ENCODE peak calls at places on chromosomes 2 and 18, in eight cellular contexts. M, R, Q, T, D, P, X and E are unnamed samples.
A peak's percentile ranks its signal among the peaks of the same experiment; 100 is the strongest.

GRCh38 chr2:30580394-30580793 is 133.3 kb downstream of the LCLAT1 start:
- DNase-seq in R (no peak), Q (no peak), P (no peak), M (no peak), D (no peak), T (no peak), X (no peak), E (no peak)

GRCh38 chr2:71860381-71860926 is 287.2 kb downstream of the CYP26B1 start:
- DNase-seq in P (no peak), T (no peak), Q (no peak), D (no peak), M (no peak), X (no peak), R (no peak), E (no peak)

GRCh38 chr2:171564463-171564862 is 42.2 kb downstream of the CYBRD1 start:
- DNase-seq in M (no peak), X (no peak), Q (no peak), T (no peak), P (no peak), R (peak; percentile 39), D (no peak), E (no peak)

GRCh38 chr18:62543021-62543420 is 20.2 kb downstream of the ZCCHC2 start:
- DNase-seq in D (no peak), X (no peak), P (no peak), Q (no peak), T (no peak), R (no peak), M (no peak), E (no peak)

GRCh38 chr2:240987588-240987987 is 10.8 kb upstream of the SNED1 start:
- DNase-seq in M (peak; percentile 19), X (peak; percentile 65), P (peak; percentile 11), R (no peak), T (no peak), D (peak; percentile 12), Q (no peak), E (peak; percentile 25)

GRCh38 chr2:57880967-57881366 is 165.6 kb upstream of the VRK2 start:
- DNase-seq in M (no peak), R (no peak), D (peak; percentile 67), T (no peak), Q (no peak), P (no peak), X (no peak), E (no peak)

GRCh38 chr18:47953471-47953931 is 23.0 kb upstream of the SMAD2 start:
- DNase-seq in M (no peak), R (no peak), Q (peak; percentile 22), D (peak; percentile 52), X (no peak), T (peak; percentile 32), P (no peak), E (peak; percentile 36)

GRCh38 chr18:1499265-1499664 is 594.6 kb downstream of the ADCYAP1 start:
- DNase-seq in M (no peak), Q (no peak), X (no peak), R (no peak), T (no peak), D (no peak), P (no peak), E (no peak)

GRCh38 chr2:113965644-113966043 is 75.8 kb downstream of the ACTR3 start:
- DNase-seq in D (no peak), P (no peak), M (no peak), T (no peak), X (no peak), R (peak; percentile 44), Q (peak; percentile 46), E (no peak)

GRCh38 chr2:217510790-217511291 is 492.0 kb downstream of the TNS1 start:
- DNase-seq in X (no peak), R (peak; percentile 93), M (peak; percentile 78), Q (peak; percentile 87), D (peak; percentile 66), P (peak; percentile 47), T (peak; percentile 62), E (peak; percentile 66)

GRCh38 chr2:141464995-141465394 is 665.8 kb downstream of the LRP1B start:
- DNase-seq in X (no peak), D (no peak), P (no peak), M (no peak), T (no peak), R (no peak), Q (no peak), E (no peak)

GRCh38 chr2:40606862-40607261 is 155.0 kb upstream of the SLC8A1 start:
- DNase-seq in R (peak; percentile 5), Q (no peak), P (no peak), T (no peak), X (no peak), D (no peak), M (no peak), E (no peak)

GRCh38 chr18:2380101-2380500 is 191.2 kb downstream of the METTL4 start:
- DNase-seq in Q (no peak), M (no peak), D (no peak), X (no peak), T (no peak), R (no peak), P (no peak), E (no peak)

DNA sequence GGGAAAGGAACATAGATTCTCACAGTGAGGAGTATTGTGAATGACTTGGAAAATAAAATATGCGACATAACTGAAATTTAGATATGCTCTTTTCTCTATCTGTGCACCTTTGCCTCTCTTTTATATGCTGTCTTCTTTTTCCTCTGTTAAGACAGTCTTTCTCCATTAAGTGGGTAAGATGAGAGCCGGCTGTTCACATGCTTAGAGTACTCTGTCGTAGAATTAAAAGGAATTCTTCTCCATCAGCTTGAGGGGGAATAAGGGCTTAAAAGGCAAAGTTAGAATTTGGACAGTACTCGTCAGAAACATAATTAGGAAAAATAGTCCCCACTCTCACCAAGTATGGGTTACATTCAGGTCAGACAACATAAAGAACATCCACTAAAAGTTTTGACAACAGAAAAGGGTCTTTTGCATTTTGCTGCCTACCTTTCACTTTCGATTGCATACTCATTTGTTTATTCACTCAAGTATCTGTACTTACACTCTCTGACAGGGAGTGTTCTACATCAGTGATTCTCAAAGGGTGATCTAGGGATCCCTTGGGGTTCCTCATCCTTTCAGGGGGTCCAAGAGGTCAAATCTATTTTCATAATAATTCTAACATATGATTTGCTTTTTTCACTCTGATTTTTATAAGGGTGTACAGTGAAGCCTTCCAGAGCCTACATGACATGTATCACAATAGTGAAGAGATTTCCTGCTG is 48.0 kb downstream of the ARHGAP15 start:
- DNase-seq in X (no peak), R (no peak), Q (no peak), D (no peak), P (no peak), T (no peak), M (no peak), E (no peak)
- H3K4me3 ChIP-seq in X (peak overlapping the region; percentile 11), R (peak overlapping the region; percentile 41), Q (no peak overlapping the region), D (no peak overlapping the region), P (peak overlapping the region; percentile 29), T (no peak overlapping the region), M (no peak overlapping the region), E (no peak overlapping the region)

GRCh38 chr2:166230724-166231070 is 102.9 kb upstream of the SCN1A start:
- DNase-seq in X (no peak), Q (no peak), T (no peak), P (no peak), R (no peak), M (no peak), D (no peak), E (no peak)

GRCh38 chr2:166229678-166230023 is 101.8 kb upstream of the SCN1A start:
- DNase-seq in R (no peak), P (no peak), X (no peak), M (no peak), D (no peak), T (no peak), Q (no peak), E (no peak)

GRCh38 chr2:166230024-166230723 is 102.4 kb upstream of the SCN1A start:
- DNase-seq in M (no peak), R (peak; percentile 70), T (no peak), X (no peak), D (no peak), Q (no peak), P (no peak), E (no peak)

GRCh38 chr2:166234112-166234846 is 106.5 kb upstream of the SCN1A start:
- DNase-seq in P (no peak), T (no peak), D (no peak), M (no peak), R (peak; percentile 80), X (no peak), Q (no peak), E (no peak)

DNA sequence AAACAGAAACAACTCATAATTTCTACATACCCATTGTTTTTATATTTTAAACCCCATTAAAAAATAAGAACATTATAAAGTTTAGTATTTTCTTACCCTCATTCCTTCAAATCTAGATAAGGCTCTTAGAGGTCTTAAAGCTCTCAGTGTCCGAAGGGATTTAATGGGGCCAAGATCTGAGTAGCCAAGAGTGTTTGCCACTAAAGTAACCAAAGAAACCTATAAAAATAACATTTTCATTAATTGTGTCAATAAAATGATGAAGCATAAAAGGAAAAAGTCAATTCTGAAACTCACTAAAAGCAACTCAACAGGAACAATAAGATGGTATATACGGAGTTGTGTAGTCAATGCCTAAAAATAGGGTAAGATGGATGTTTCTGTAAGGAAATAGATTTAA is 105.4 kb upstream of the SCN1A start:
- DNase-seq in D (no peak), R (no peak), M (no peak), T (no peak), Q (no peak), X (no peak), P (no peak), E (no peak)
- TF ChIP-seq POLR2A in D (no peak), R (no peak), M (no peak), T (no peak), Q (no peak), X (no peak), P (no peak), E (no peak)

DNA sequence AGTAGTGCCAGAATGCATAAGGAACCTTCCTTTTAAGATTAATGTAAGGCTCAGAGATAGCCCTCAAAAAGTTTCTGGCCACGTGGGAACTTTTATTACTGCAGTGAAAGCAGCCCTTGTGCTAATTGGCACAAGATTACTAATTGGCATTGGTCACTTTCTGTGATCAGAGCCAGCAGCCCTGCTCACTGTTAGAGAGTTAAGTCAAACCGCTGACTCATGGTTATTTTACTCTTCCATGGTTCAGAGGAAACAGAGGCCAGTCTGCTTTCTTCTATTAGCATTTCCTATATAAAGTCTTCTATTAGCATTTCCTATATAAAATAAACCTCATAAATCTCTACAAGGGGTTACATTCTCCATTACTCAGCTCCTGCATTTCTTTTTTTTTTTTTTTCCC is 1.5 kb upstream of the SLC35G4 start:
- DNase-seq in M (no peak), T (no peak), D (no peak), P (no peak), R (no peak), Q (no peak), X (no peak), E (no peak)
- H3K36me3 ChIP-seq in M (no peaks in the 10 kb centered on the region), T (no peaks in the 10 kb centered on the region), D (no peaks in the 10 kb centered on the region), P (no peaks in the 10 kb centered on the region), R (no peaks in the 10 kb centered on the region), Q (no peaks in the 10 kb centered on the region), X (no peaks in the 10 kb centered on the region), E (no peaks in the 10 kb centered on the region)

DNA sequence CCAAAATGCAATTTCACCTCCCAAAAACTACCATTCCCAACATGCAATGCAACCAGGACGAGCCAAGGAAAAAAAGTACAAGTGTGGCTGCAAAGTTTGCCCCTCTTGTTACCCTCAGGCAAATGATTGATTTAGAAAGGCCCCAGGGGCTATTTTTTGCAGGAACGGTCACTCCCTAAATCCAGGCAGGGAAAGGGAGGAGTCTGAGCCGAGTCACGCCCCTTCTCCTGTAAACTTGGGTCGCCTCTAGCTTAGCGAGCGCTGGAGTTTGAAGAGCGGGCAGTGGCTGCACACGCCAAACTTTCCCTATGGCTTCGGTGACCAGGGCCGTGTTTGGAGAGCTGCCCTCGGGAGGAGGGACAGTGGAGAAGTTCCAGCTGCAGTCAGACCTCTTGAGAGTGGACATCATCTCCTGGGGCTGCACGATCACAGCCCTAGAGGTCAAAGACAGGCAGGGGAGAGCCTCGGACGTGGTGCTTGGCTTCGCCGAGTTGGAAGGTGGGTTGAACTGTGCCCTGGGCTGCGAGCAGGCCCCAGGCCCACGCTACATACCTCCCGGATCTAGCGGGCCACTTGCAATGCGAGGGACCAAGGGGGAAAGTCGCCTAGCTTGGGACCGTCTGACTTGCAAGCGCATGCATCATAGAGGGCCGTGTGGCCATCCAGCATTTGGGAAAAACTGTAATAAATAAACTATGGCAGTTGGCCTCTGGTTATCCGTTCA is at the start of gene GALM:
- DNase-seq in M (peak; percentile 91), T (peak; percentile 47), D (peak; percentile 96), X (peak; percentile 88), Q (peak; percentile 89), P (peak; percentile 74), R (peak; percentile 96), E (peak; percentile 82)
- H3K4me3 ChIP-seq in M (peak within 1 kb of the TSS; percentile 55), T (peak within 1 kb of the TSS; percentile 59), D (peak within 1 kb of the TSS; percentile 72), X (peak within 1 kb of the TSS; percentile 76), Q (peak within 1 kb of the TSS; percentile 55), P (peak within 1 kb of the TSS; percentile 71), R (peak within 1 kb of the TSS; percentile 68), E (peak within 1 kb of the TSS; percentile 77)